ENCODE peak calls at places on chromosome 11, in nine cellular contexts. Y is tibial nerve, N is cardiac fibroblast, L is GM06990, K is AG04450, J is neural progenitor cell, Z is fibroblast of villous mesenchyme, G is astrocyte of the cerebellum, C is colonic mucosa. Q is an unnamed sample.

GRCh38 chr11:97557399-97557798 is 1167.6 kb downstream of the JRKL start:
- DNase-seq in Y (no peak), N (peak), G (no peak), L (no peak), K (no peak), Z (no peak), C (no peak), J (no peak), Q (no peak)

GRCh38 chr11:27242591-27242990 is 120.4 kb downstream of the CCDC34 start:
- DNase-seq in K (no peak), J (no peak), N (no peak), L (no peak), Y (no peak), Z (peak), G (peak), C (no peak), Q (no peak)

GRCh38 chr11:61731211-61731955 is 21.1 kb upstream of the MYRF start:
- DNase-seq in G (no peak), L (no peak), K (no peak), Y (no peak), Z (no peak), C (no peak), J (no peak), N (no peak), Q (no peak)

GRCh38 chr11:119615003-119615878 is 113.8 kb downstream of the NECTIN1 start:
- DNase-seq in Z (peak), J (no peak), G (no peak), Y (peak), L (no peak), C (no peak), K (peak), N (peak), Q (peak)

GRCh38 chr11:32033491-32033890 is 57.4 kb upstream of the RCN1 start:
- DNase-seq in Y (no peak), N (peak), K (no peak), J (no peak), G (no peak), C (no peak), L (no peak), Z (no peak), Q (no peak)

GRCh38 chr11:85863855-85864254 is 8.7 kb downstream of the CCDC83 start:
- DNase-seq in G (no peak), Y (no peak), Z (no peak), L (no peak), N (no peak), K (no peak), J (no peak), C (no peak), Q (no peak)

GRCh38 chr11:107928767-107929507 is 689 bp downstream of the RAB39A start:
- DNase-seq in L (peak), N (no peak), K (no peak), Z (no peak), Y (peak), G (no peak), C (peak), J (peak), Q (no peak)

GRCh38 chr11:64448599-64449380 is 89.8 kb downstream of the RPS6KA4 start:
- DNase-seq in J (peak), Y (peak), N (peak), K (no peak), Z (peak), L (peak), G (peak), C (peak), Q (peak)

GRCh38 chr11:118592616-118593367 is 14.6 kb upstream of the PHLDB1 start:
- DNase-seq in J (no peak), K (no peak), Z (peak), L (no peak), Y (peak), N (no peak), C (no peak), G (no peak), Q (no peak)

GRCh38 chr11:61129608-61130523 is 27.6 kb downstream of the CD5 start:
- DNase-seq in Y (peak), N (peak), L (peak), K (peak), G (peak), J (peak), Z (peak), C (peak), Q (peak)

GRCh38 chr11:94134651-94135512 is 6.2 kb downstream of the PANX1 start:
- DNase-seq in K (peak), G (peak), J (no peak), N (peak), Y (peak), Z (peak), C (peak), L (no peak), Q (peak)

DNA sequence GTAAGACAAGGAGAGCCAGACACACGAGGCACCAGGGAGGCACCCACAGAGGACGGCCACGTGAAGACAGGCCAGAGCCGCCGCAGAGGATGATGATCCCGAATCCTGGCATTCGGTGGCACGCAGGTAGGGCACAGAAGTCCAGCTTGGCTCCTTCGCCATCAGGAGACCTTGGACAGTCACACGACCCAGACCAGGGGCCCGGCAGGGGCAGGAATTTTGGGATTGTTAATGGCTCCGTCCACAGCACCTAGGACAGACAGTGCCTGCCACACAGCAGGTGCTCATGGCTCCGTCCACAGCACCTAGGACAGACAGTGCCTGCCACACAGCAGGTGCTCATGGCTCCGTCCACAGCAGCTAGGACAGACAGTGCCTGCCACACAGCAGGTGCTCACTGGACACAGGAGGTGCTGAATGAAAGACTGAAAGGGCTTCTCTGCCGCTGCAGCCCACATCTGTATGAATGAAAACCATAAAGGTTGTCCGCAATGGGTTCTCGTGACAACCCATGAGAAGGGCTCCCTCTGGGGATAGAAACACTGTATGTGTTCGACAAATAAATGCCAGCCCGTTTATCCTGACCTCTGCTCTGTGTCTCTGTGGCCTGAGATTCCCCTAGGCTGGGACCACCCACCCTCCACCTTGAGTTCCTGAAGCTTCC is 341.6 kb downstream of the CTTN start:
- DNase-seq in J (peak), G (no peak), C (no peak), L (no peak), Y (no peak), K (no peak), N (no peak), Z (no peak), Q (no peak)
- TF ChIP-seq CTCF in J (peak), G (no peak), C (no peak), L (no peak), Y (no peak), K (no peak), N (no peak), Z (no peak), Q (no peak)

GRCh38 chr11:44034639-44035038 is 13.1 kb upstream of the ACCSL start:
- DNase-seq in J (no peak), G (no peak), C (no peak), L (no peak), K (no peak), N (no peak), Z (no peak), Y (no peak), Q (no peak)

GRCh38 chr11:44036811-44037657 is 10.7 kb upstream of the ACCSL start:
- DNase-seq in J (peak), N (peak), G (peak), L (peak), K (peak), Z (peak), C (peak), Y (peak), Q (peak)

GRCh38 chr11:44033856-44034255 is 13.9 kb upstream of the ACCSL start:
- DNase-seq in Z (no peak), J (no peak), L (no peak), N (no peak), G (no peak), Y (no peak), K (no peak), C (no peak), Q (no peak)

GRCh38 chr11:44033411-44033850 is 14.3 kb upstream of the ACCSL start:
- DNase-seq in K (no peak), C (no peak), L (no peak), N (no peak), J (no peak), G (no peak), Y (no peak), Z (no peak), Q (no peak)

GRCh38 chr11:44037658-44037998 is 10.2 kb upstream of the ACCSL start:
- DNase-seq in C (no peak), N (no peak), J (no peak), L (no peak), Z (no peak), Y (no peak), K (no peak), G (no peak), Q (no peak)
- TF ChIP-seq CTCF in C (no peak), N (no peak), J (peak), L (no peak), Z (no peak), Y (no peak), K (no peak), G (no peak), Q (no peak)

GRCh38 chr11:11491014-11491413 is 130.8 kb downstream of the GALNT18 start:
- DNase-seq in L (no peak), J (no peak), N (no peak), G (no peak), Z (no peak), Y (no peak), C (no peak), K (no peak), Q (no peak)
- TF ChIP-seq CTCF in L (no peak), J (no peak), N (no peak), G (no peak), Z (no peak), Y (no peak), C (no peak), K (no peak), Q (no peak)

GRCh38 chr11:9276571-9276970 is 11.4 kb upstream of the DENND5A start:
- DNase-seq in G (no peak), K (no peak), J (no peak), Z (no peak), Y (no peak), N (no peak), L (no peak), C (peak), Q (no peak)
- TF ChIP-seq CTCF in G (no peak), K (no peak), J (no peak), Z (no peak), Y (no peak), N (no peak), L (no peak), C (no peak), Q (no peak)

DNA sequence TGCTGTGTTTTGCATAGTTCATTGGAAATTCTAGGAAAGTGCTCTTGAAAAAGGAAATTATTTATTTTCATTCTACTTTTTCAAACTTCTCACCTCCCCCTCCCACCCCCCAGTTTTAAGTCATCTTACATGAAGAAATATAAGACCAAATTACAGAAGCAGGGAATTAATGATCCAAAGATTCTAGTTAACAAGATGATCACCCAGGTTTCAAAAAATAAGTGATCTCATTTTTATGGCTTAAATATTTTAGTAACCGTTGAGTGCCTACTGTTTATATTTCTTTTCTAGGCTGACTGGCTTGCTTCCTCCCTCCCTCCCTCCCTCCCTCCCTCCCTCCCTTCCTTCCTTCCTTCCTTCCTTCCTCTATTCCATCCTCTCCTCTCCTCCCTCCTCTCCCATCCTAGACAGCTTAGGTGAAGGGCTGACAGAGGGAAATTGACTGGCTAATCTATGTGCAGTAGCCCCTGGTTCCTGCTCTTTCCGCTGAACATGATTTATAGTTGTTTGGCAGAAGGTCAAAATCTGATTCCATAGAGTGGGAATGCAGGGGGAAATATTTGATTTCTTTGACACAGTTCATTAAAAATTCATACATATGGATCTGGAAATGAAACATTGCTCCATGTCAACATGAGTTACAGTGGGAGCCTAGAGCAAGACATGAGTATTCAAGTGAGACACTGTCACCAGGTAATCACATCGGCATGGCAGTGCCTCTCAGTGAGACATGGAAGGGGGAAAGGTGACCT is 123.4 kb downstream of the COMMD9 start:
- DNase-seq in Z (no peak), C (no peak), Y (no peak), L (no peak), J (no peak), G (no peak), N (no peak), K (no peak), Q (no peak)
- TF ChIP-seq CTCF in Z (no peak), C (no peak), Y (no peak), L (no peak), J (no peak), G (no peak), N (no peak), K (no peak), Q (no peak)

GRCh38 chr11:22169833-22170232 is 23.1 kb upstream of the ANO5 start:
- DNase-seq in L (no peak), Z (no peak), Y (no peak), C (no peak), J (no peak), N (peak), G (no peak), K (no peak), Q (peak)
- TF ChIP-seq CTCF in L (peak), Z (no peak), Y (no peak), C (peak), J (peak), N (peak), G (no peak), K (no peak), Q (peak)

Q was measured in MCF 10A.